ENCODE peak calls at places on chromosomes 12 and 14, in four cellular contexts. K, T, L and J are unnamed samples.

GRCh38 chr14:52860910-52861309 is 69.5 kb upstream of the GNPNAT1 start:
- DNase-seq in K (no peak), T (no peak), L (no peak), J (no peak)

GRCh38 chr12:89325495-89325894 is 26.8 kb downstream of the DUSP6 start:
- DNase-seq in K (no peak), T (no peak), L (no peak), J (no peak)

GRCh38 chr14:23559010-23559920 is 3.2 kb downstream of the THTPA start:
- DNase-seq in K (peak), T (no peak), L (no peak), J (peak)

GRCh38 chr12:13362260-13362841 is 165.8 kb downstream of the EMP1 start:
- DNase-seq in K (peak), T (peak), L (peak), J (peak)

GRCh38 chr12:99235381-99235780 is 412.2 kb upstream of the GARIN6 start:
- DNase-seq in K (no peak), T (no peak), L (no peak), J (no peak)

GRCh38 chr14:65351493-65352224 is 60.9 kb upstream of the FUT8 start:
- DNase-seq in K (no peak), T (no peak), L (no peak), J (no peak)

GRCh38 chr12:100154472-100155247 is 12.0 kb upstream of the BLTP3B start:
- DNase-seq in K (peak), T (peak), L (peak), J (peak)

GRCh38 chr12:11067514-11067913 is 5.4 kb upstream of the TAS2R46 start:
- DNase-seq in K (peak), T (no peak), L (no peak), J (no peak)

GRCh38 chr12:81809829-81810595 is 50.9 kb upstream of the PPFIA2 start:
- DNase-seq in K (no peak), T (no peak), L (no peak), J (no peak)
- TF ChIP-seq CEBPB in K (no peak), T (no peak), L (no peak), J (no peak)

DNA sequence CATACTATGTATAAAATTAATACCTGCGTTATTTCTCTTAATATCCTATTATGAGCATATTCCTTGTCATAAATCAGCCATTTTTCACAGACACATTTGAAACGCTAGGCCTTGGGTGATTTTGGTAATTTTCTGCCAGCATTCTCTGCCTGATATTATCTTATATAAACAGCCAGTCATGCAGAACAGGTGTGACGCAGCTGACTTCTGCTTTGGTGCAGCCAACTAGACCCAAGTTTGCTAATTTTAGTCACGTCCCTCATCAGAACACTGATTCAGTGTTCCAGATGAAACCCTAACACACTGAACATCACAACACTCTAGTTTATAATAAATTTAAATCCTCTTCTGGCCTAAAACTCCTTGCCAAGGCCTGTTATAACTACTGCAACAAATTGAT is 386.2 kb downstream of the SEC23A start:
- DNase-seq in K (no peak), T (no peak), L (no peak), J (no peak)
- TF ChIP-seq CEBPB in K (no peak), T (no peak), L (no peak), J (no peak)

GRCh38 chr12:85872497-85873091 is 1.5 kb upstream of the NTS start:
- DNase-seq in K (peak), T (peak), L (no peak), J (peak)
- TF ChIP-seq CEBPB in K (no peak), T (no peak), L (no peak), J (no peak)

DNA sequence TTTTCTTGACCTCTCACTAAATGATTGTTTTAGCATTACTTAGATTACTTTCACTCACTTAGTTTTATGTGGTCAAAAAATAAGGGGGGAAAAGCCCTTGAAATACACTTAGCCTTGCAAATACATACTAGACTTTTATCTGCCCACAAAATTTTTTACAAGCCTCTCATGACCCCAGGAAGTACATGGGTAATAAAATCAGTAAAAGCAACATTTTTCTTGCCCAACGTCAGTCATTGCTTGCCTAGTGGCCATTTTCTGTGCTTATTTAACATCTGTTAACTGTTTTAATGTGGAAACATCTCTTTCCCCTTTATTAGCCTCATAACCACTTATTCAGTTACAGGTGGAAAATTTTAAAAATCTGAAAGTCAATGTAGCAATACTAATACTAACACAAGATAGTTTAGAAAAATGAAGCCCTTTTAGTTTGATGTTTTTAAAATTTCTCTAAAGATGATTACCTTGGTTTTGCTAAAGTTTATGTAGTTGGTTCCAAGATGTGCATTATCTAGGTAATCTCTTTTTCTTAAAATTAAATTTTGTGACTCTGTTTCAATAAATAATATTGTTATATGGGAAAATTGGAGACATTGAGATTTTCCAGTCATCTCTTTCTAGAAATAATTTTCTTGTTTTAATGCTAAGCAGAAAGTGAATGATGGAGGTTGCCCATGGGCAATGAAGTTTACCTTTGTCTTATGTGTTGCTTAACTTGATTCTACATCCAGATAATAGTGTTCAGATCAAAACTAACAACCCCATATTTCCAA is 175.5 kb downstream of the TMTC2 start:
- DNase-seq in K (peak), T (no peak), L (no peak), J (no peak)
- TF ChIP-seq CEBPB in K (no peak), T (no peak), L (no peak), J (no peak)

GRCh38 chr12:55258288-55258687 is 13.9 kb downstream of the OR6C74 start:
- DNase-seq in K (no peak), T (no peak), L (no peak), J (no peak)
- TF ChIP-seq CEBPB in K (no peak), T (no peak), L (no peak), J (no peak)

GRCh38 chr12:114403044-114403689 is 2.8 kb downstream of the TBX5 start:
- DNase-seq in K (peak), T (no peak), L (peak), J (no peak)

GRCh38 chr12:114405449-114406271 is at the start of gene TBX5:
- DNase-seq in K (peak), T (no peak), L (no peak), J (no peak)

GRCh38 chr12:114403690-114404450 is 2.1 kb downstream of the TBX5 start:
- DNase-seq in K (peak), T (no peak), L (no peak), J (no peak)

GRCh38 chr12:114405199-114405448 is 820 bp downstream of the TBX5 start:
- DNase-seq in K (no peak), T (no peak), L (no peak), J (no peak)

DNA sequence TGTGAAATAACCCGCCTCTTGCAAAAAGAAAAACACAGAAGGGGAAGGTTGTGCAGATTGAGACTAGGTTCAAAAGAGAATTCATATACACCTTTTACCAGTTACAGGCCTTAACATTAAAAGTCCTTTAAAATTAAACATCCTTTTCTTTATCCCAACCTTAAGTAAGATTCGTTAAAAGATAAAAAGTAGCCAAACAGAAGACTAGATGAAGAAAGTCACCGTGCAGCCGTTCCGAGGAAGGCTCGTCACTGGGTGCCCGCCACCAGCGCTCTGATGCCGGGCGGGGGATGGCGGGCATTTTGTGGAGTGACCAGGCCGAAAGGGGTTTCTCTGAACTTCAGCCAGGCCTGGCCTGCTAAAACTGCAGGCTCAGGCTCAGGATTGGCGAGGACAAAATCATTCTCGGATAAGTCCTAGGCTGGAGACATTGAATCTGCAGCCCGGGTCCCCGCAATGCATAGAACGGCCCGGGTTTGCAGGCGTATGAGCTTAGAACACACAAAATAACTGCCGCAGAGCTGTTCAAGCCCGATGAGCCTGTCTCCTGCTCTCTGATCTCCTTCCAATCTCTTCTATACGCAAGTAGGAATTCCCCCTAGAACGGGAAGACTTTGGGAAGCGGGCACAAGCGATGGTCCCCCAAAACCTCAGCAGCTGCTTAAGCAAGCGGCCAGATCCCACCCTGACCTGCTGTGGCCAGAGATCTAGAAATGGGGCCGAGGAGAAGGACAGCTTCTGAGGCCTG is 1.3 kb downstream of the TBX5 start:
- DNase-seq in K (peak), T (no peak), L (no peak), J (no peak)
- TF ChIP-seq CEBPB in K (no peak), T (no peak), L (no peak), J (no peak)

DNA sequence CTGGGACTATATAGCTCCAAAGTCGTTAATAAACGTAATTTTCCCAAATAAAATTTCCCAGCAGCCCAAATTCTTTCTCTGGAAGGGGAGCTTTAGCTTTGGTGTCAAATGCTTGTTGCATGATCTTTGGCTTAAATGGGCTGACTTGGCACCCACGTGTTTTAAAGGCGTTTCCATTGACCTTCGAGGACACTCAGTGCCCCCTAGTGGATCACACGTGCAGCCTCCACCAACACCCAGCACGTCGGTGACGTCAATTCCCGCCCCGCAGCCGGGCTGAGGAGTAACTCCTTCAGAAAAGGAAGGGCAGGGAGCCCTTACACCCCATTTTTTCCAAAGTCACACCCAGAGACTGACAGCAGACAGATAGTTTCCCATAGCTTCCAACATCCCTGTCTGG is 707.8 kb downstream of the AACS start:
- DNase-seq in K (no peak), T (peak), L (peak), J (peak)
- TF ChIP-seq CEBPB in K (no peak), T (no peak), L (no peak), J (no peak)

DNA sequence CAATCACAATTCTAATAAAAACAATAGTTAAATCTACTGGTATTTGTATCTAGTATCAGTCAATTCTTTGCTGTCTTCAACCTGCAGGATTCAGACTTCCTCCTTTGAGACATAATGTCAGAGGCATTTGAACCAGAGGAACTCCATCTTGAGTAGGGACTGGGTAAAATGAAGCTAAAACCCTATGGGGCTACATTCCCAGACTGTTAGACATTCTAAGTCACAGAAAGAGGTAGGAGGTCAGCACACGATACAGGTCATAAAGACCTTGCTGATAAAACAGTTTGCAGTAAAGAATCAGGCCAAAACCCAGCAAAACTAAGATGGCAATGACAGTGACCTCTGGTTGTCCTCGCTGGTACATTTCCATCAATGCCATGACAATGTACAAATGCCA is 48.2 kb upstream of the MAP3K9 start:
- DNase-seq in K (peak), T (no peak), L (no peak), J (no peak)
- TF ChIP-seq CEBPB in K (no peak), T (no peak), L (no peak), J (no peak)

GRCh38 chr14:61690039-61690438 is 5.3 kb upstream of the HIF1A start:
- DNase-seq in K (peak), T (no peak), L (no peak), J (no peak)
- TF ChIP-seq CEBPB in K (no peak), T (no peak), L (no peak), J (no peak)